ENCODE peak calls at places on chromosomes 1 and 21, in four cellular contexts. J is stimulated activated effector memory CD8-positive, alpha-beta T cell treated with anti-CD3 and anti-CD28 coated beads, Interleukin-12 subunit alpha, Interleukin-12 subunit beta, amount 100 ng/mL, for 72 hours; Q is NT2/D1; G is adrenal gland. I is an unnamed sample.

GRCh38 chr21:30227128-30227527 is 11.2 kb upstream of the CLDN8 start:
- DNase-seq in J (no peak), Q (no peak), G (no peak), I (peak)

GRCh38 chr1:192445849-192446489 is 129.2 kb downstream of the RGS21 start:
- DNase-seq in J (peak), Q (peak), G (peak), I (peak)

GRCh38 chr21:28148400-28149064 is 844.1 kb downstream of the LTN1 start:
- DNase-seq in J (no peak), Q (no peak), G (peak), I (no peak)

GRCh38 chr21:41816583-41817165 is 49.8 kb upstream of the RIPK4 start:
- DNase-seq in J (peak), Q (peak), G (peak), I (no peak)

GRCh38 chr1:25871704-25872494 is 3.6 kb downstream of the PAQR7 start:
- DNase-seq in J (no peak), Q (no peak), G (peak), I (no peak)

GRCh38 chr1:183021405-183022201 is 1.6 kb upstream of the LAMC1 start:
- DNase-seq in J (no peak), Q (no peak), G (no peak), I (no peak)

GRCh38 chr1:98975113-98975512 is 29.5 kb downstream of the PLPPR5 start:
- DNase-seq in J (no peak), Q (no peak), G (no peak), I (no peak)

GRCh38 chr1:3712573-3713535 is 39.4 kb upstream of the CCDC27 start:
- DNase-seq in J (no peak), Q (no peak), G (peak), I (no peak)

GRCh38 chr1:59146651-59147358 is 150.1 kb upstream of the FGGY start:
- DNase-seq in J (peak), Q (no peak), G (peak), I (peak)